ENCODE peak calls at places on chromosomes 13 and 19, in ten cellular contexts. One of them, this sample, is unnamed. For H3K4me1, H3K36me3 and H3K27me3, the result is how much of the 10 kb centered on the place peaks cover.

GRCh38 chr13:75645141-75645540 is 9.0 kb downstream of the LMO7 start:
- DNase-seq in tibial artery: no peak
- DNase-seq in uterus: no peak
- DNase-seq in H1: no peak
- DNase-seq in GM23338: no peak
- DNase-seq in IMR-90: peak
- DNase-seq in psoas muscle: no peak
- DNase-seq in mesendoderm: no peak
- DNase-seq in neural progenitor cell: no peak
- DNase-seq in endothelial cell of umbilical vein: no peak
- DNase-seq in this sample: no peak

GRCh38 chr13:27923794-27924528 is 4.2 kb downstream of the PDX1 start:
- DNase-seq in uterus: no peak
- DNase-seq in psoas muscle: no peak
- DNase-seq in IMR-90: no peak
- DNase-seq in tibial artery: no peak
- DNase-seq in endothelial cell of umbilical vein: no peak
- DNase-seq in GM23338: peak
- DNase-seq in H1: no peak
- DNase-seq in neural progenitor cell: peak
- DNase-seq in mesendoderm: no peak
- DNase-seq in this sample: no peak

GRCh38 chr19:41595258-41595889 is 19.4 kb downstream of the CEACAM21 start:
- DNase-seq in psoas muscle: peak
- DNase-seq in neural progenitor cell: peak
- DNase-seq in uterus: no peak
- DNase-seq in mesendoderm: peak
- DNase-seq in GM23338: peak
- DNase-seq in H1: no peak
- DNase-seq in IMR-90: peak
- DNase-seq in endothelial cell of umbilical vein: peak
- DNase-seq in tibial artery: no peak
- DNase-seq in this sample: peak

GRCh38 chr19:4866595-4867424 is 657 bp downstream of the PLIN3 start:
- DNase-seq in GM23338: peak
- DNase-seq in mesendoderm: peak
- DNase-seq in neural progenitor cell: peak
- DNase-seq in H1: no peak
- DNase-seq in uterus: peak
- DNase-seq in endothelial cell of umbilical vein: peak
- DNase-seq in psoas muscle: peak
- DNase-seq in IMR-90: peak
- DNase-seq in tibial artery: peak
- DNase-seq in this sample: peak

GRCh38 chr13:52599853-52600603 is 42.2 kb upstream of the HNRNPA1L2 start:
- DNase-seq in psoas muscle: peak
- DNase-seq in endothelial cell of umbilical vein: peak
- DNase-seq in tibial artery: no peak
- DNase-seq in uterus: peak
- DNase-seq in GM23338: peak
- DNase-seq in IMR-90: peak
- DNase-seq in mesendoderm: peak
- DNase-seq in neural progenitor cell: peak
- DNase-seq in H1: no peak
- DNase-seq in this sample: peak

GRCh38 chr13:113786262-113786841 is 27.3 kb downstream of the TMEM255B start:
- DNase-seq in endothelial cell of umbilical vein: peak
- DNase-seq in tibial artery: no peak
- DNase-seq in GM23338: no peak
- DNase-seq in IMR-90: peak
- DNase-seq in H1: no peak
- DNase-seq in uterus: no peak
- DNase-seq in neural progenitor cell: no peak
- DNase-seq in mesendoderm: no peak
- DNase-seq in psoas muscle: no peak
- DNase-seq in this sample: no peak

GRCh38 chr13:27226991-27227390 is 24.4 kb upstream of the RPL21 start:
- DNase-seq in mesendoderm: no peak
- DNase-seq in endothelial cell of umbilical vein: no peak
- DNase-seq in neural progenitor cell: no peak
- DNase-seq in GM23338: no peak
- DNase-seq in psoas muscle: no peak
- DNase-seq in H1: no peak
- DNase-seq in uterus: no peak
- DNase-seq in IMR-90: no peak
- DNase-seq in tibial artery: no peak
- DNase-seq in this sample: no peak

GRCh38 chr13:103140001-103140671 is 73.9 kb upstream of the SLC10A2 start:
- DNase-seq in uterus: no peak
- DNase-seq in tibial artery: no peak
- DNase-seq in neural progenitor cell: peak
- DNase-seq in endothelial cell of umbilical vein: no peak
- DNase-seq in psoas muscle: no peak
- DNase-seq in H1: no peak
- DNase-seq in mesendoderm: peak
- DNase-seq in IMR-90: no peak
- DNase-seq in GM23338: peak
- DNase-seq in this sample: peak

GRCh38 chr19:30853036-30853435 is 480.9 kb downstream of the ZNF536 start:
- DNase-seq in psoas muscle: no peak
- DNase-seq in IMR-90: no peak
- DNase-seq in uterus: no peak
- DNase-seq in neural progenitor cell: no peak
- DNase-seq in H1: no peak
- DNase-seq in endothelial cell of umbilical vein: no peak
- DNase-seq in mesendoderm: no peak
- DNase-seq in tibial artery: no peak
- DNase-seq in GM23338: no peak
- DNase-seq in this sample: no peak

GRCh38 chr19:18869231-18869575 is 26.8 kb downstream of the CERS1 start:
- DNase-seq in H1: no peak
- DNase-seq in psoas muscle: peak
- DNase-seq in GM23338: no peak
- DNase-seq in tibial artery: no peak
- DNase-seq in IMR-90: no peak
- DNase-seq in mesendoderm: no peak
- DNase-seq in endothelial cell of umbilical vein: no peak
- DNase-seq in uterus: no peak
- DNase-seq in neural progenitor cell: no peak
- DNase-seq in this sample: no peak

GRCh38 chr13:61838568-61838967 is 422.9 kb upstream of the PCDH20 start:
- DNase-seq in IMR-90: no peak
- DNase-seq in neural progenitor cell: no peak
- DNase-seq in H1: no peak
- DNase-seq in mesendoderm: no peak
- DNase-seq in GM23338: no peak
- DNase-seq in psoas muscle: no peak
- DNase-seq in endothelial cell of umbilical vein: no peak
- DNase-seq in tibial artery: no peak
- DNase-seq in uterus: no peak
- DNase-seq in this sample: no peak

GRCh38 chr19:12759686-12760085 is 8.1 kb downstream of the BEST2 start:
- DNase-seq in GM23338: no peak
- DNase-seq in H1: no peak
- DNase-seq in endothelial cell of umbilical vein: no peak
- DNase-seq in psoas muscle: no peak
- DNase-seq in neural progenitor cell: no peak
- DNase-seq in mesendoderm: no peak
- DNase-seq in tibial artery: no peak
- DNase-seq in uterus: no peak
- DNase-seq in IMR-90: no peak
- DNase-seq in this sample: no peak

GRCh38 chr13:112722433-112723250 is 32.8 kb downstream of the ATP11A start:
- DNase-seq in psoas muscle: no peak
- DNase-seq in tibial artery: no peak
- DNase-seq in H1: no peak
- DNase-seq in neural progenitor cell: no peak
- DNase-seq in endothelial cell of umbilical vein: peak
- DNase-seq in uterus: peak
- DNase-seq in mesendoderm: peak
- DNase-seq in GM23338: peak
- DNase-seq in IMR-90: peak
- DNase-seq in this sample: peak

GRCh38 chr19:6459356-6460098 is at the start of gene SLC25A23:
- DNase-seq in neural progenitor cell: peak
- DNase-seq in IMR-90: peak
- DNase-seq in mesendoderm: peak
- DNase-seq in endothelial cell of umbilical vein: peak
- DNase-seq in psoas muscle: peak
- DNase-seq in uterus: peak
- DNase-seq in GM23338: peak
- DNase-seq in H1: peak
- DNase-seq in tibial artery: peak
- DNase-seq in this sample: peak

DNA sequence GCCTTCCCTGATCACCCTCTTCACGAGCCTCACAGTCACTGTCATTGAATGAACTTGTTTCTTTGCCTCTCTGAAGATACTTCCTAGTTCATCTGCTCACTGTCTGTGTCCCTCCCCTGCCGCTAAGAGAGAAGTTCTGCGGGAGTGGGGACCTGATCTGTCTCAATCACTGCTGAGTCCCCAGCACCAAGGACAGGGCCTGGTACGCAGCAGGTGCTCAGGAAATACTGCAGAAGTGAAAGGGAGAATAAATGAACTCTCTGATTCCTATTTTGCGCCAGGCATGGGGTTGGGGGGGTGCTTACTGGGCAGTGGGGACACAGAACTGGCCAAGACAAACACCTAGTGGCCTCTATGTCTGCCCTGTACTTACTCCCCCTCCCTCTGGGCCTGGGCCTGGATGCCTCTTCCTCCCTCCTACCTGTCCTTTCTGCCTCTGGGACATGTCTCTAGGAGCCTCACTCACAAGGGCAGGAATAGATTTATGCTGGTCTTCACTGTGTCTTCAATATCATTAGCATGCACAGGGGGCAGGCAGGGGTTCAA is 17.5 kb downstream of the FCGBP start:
- DNase-seq in IMR-90: no peak
- DNase-seq in endothelial cell of umbilical vein: no peak
- DNase-seq in mesendoderm: no peak
- DNase-seq in uterus: no peak
- DNase-seq in psoas muscle: no peak
- DNase-seq in neural progenitor cell: no peak
- DNase-seq in H1: no peak
- DNase-seq in GM23338: no peak
- DNase-seq in tibial artery: no peak
- DNase-seq in this sample: peak
- H3K4me1 ChIP-seq in IMR-90: under half
- H3K4me1 ChIP-seq in endothelial cell of umbilical vein: under half
- H3K4me1 ChIP-seq in mesendoderm: under half
- H3K4me1 ChIP-seq in uterus: under half
- H3K4me1 ChIP-seq in psoas muscle: under half
- H3K4me1 ChIP-seq in neural progenitor cell: under half
- H3K4me1 ChIP-seq in H1: under half
- H3K4me1 ChIP-seq in GM23338: under half
- H3K4me1 ChIP-seq in tibial artery: under half
- H3K4me1 ChIP-seq in this sample: under half

DNA sequence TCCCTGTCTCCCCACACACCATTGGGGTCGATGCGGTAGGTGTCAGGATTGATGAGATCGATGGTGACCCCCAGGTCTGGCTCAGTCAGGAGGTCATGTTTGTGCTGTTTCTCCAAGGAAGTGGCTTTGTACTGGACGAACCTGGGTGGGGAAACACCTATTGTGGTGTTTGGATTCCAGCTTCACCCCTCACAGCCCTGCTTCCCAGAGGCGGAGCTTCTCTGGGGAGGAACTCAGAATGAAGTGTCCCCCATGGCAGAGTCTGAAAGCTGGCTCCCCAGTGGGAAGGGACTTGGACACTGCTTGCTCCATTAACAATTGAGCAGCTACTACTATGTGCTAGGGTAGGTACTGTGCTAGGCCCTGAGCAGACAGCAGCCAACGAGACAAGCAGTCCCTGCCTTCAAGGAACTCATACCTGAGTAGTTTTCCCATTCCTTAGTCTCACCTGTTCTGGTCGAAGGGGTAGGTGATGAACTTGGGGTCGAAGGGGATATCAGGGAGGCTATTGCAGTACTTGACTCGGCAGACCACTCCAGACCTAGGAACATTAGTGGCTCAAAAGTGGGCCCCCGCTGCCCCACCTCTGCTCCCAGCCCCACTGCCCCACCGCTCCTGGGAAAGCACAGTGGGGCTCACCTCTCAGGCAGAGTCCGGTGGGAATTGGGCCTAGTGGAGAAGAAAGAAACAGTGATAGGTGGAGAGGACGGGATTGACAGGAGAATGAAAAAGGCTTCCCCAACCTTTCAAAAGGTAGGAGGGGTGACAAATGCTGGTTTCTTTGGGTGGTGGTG is 1.1 kb downstream of the PAF1 start:
- DNase-seq in mesendoderm: no peak
- DNase-seq in IMR-90: no peak
- DNase-seq in uterus: no peak
- DNase-seq in endothelial cell of umbilical vein: no peak
- DNase-seq in GM23338: peak
- DNase-seq in neural progenitor cell: no peak
- DNase-seq in tibial artery: no peak
- DNase-seq in H1: no peak
- DNase-seq in psoas muscle: no peak
- DNase-seq in this sample: no peak
- H3K36me3 ChIP-seq in mesendoderm: under half
- H3K36me3 ChIP-seq in IMR-90: under half
- H3K36me3 ChIP-seq in uterus: under half
- H3K36me3 ChIP-seq in endothelial cell of umbilical vein: under half
- H3K36me3 ChIP-seq in GM23338: under half
- H3K36me3 ChIP-seq in neural progenitor cell: under half
- H3K36me3 ChIP-seq in tibial artery: under half
- H3K36me3 ChIP-seq in H1: under half
- H3K36me3 ChIP-seq in psoas muscle: half or more
- H3K36me3 ChIP-seq in this sample: under half

DNA sequence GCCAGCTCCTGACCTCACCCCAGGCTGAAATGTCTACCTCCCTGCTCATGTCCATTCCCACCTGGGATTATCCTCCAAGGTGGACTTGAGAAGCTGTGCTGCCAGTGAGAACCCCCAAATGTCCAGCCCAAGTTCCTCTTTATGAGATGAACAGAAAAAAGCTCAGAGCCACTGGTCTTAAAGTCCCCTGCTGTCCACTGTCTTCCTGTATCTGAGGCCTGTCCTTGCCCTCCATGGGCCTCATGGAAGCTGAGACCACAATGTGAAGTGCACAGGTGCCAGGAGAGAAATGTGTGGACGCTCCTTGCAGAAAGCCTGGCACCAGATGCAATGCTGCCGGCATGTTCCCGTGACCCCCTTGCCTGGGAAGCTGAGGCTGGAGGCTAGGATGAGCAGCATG is 3.3 kb upstream of the AMER2 start:
- DNase-seq in H1: no peak
- DNase-seq in uterus: no peak
- DNase-seq in IMR-90: no peak
- DNase-seq in GM23338: no peak
- DNase-seq in tibial artery: no peak
- DNase-seq in mesendoderm: no peak
- DNase-seq in psoas muscle: no peak
- DNase-seq in endothelial cell of umbilical vein: no peak
- DNase-seq in neural progenitor cell: no peak
- DNase-seq in this sample: no peak
- H3K27me3 ChIP-seq in H1: under half
- H3K27me3 ChIP-seq in uterus: under half
- H3K27me3 ChIP-seq in IMR-90: under half
- H3K27me3 ChIP-seq in GM23338: under half
- H3K27me3 ChIP-seq in tibial artery: under half
- H3K27me3 ChIP-seq in mesendoderm: under half
- H3K27me3 ChIP-seq in psoas muscle: under half
- H3K27me3 ChIP-seq in endothelial cell of umbilical vein: under half
- H3K27me3 ChIP-seq in neural progenitor cell: under half
- H3K27me3 ChIP-seq in this sample: under half

GRCh38 chr19:55116232-55117062 is 990 bp downstream of the PPP1R12C start:
- DNase-seq in IMR-90: peak
- DNase-seq in GM23338: peak
- DNase-seq in endothelial cell of umbilical vein: peak
- DNase-seq in psoas muscle: peak
- DNase-seq in neural progenitor cell: peak
- DNase-seq in H1: no peak
- DNase-seq in uterus: peak
- DNase-seq in mesendoderm: peak
- DNase-seq in tibial artery: peak
- DNase-seq in this sample: peak
- H3K4me1 ChIP-seq in IMR-90: under half
- H3K4me1 ChIP-seq in GM23338: under half
- H3K4me1 ChIP-seq in endothelial cell of umbilical vein: under half
- H3K4me1 ChIP-seq in psoas muscle: under half
- H3K4me1 ChIP-seq in neural progenitor cell: under half
- H3K4me1 ChIP-seq in H1: under half
- H3K4me1 ChIP-seq in uterus: under half
- H3K4me1 ChIP-seq in mesendoderm: under half
- H3K4me1 ChIP-seq in tibial artery: half or more
- H3K4me1 ChIP-seq in this sample: under half